ENCODE peak calls at places on chromosome 9, in four cellular contexts. K, R, F and H are unnamed samples.

GRCh38 chr9:27151693-27152397 is 42.8 kb downstream of the TEK start:
- DNase-seq in K (no peak), F (peak), R (peak), H (no peak)

GRCh38 chr9:116953271-116953670 is 266.2 kb downstream of the TRIM32 start:
- DNase-seq in R (no peak), F (no peak), K (no peak), H (no peak)

GRCh38 chr9:133119461-133120342 is 1.3 kb downstream of the RALGDS start:
- DNase-seq in K (no peak), F (peak), R (no peak), H (no peak)

GRCh38 chr9:36154213-36154952 is 14.8 kb upstream of the CCIN start:
- DNase-seq in R (peak), K (no peak), F (peak), H (no peak)

GRCh38 chr9:34546834-34547827 is 24.3 kb upstream of the ENHO start:
- DNase-seq in K (peak), F (peak), R (peak), H (peak)

GRCh38 chr9:91948061-91948422 is 2.0 kb downstream of the ROR2 start:
- DNase-seq in F (peak), K (no peak), R (peak), H (no peak)

GRCh38 chr9:114387678-114388431 is at the start of gene AKNA:
- DNase-seq in R (peak), K (peak), F (peak), H (no peak)

GRCh38 chr9:89668216-89668867 is 63.5 kb downstream of the GADD45G start:
- DNase-seq in K (no peak), R (no peak), F (no peak), H (no peak)

GRCh38 chr9:79013715-79014610 is 557.8 kb upstream of the TLE4 start:
- DNase-seq in F (peak), R (no peak), K (no peak), H (no peak)

GRCh38 chr9:34971146-34971811 is 13.2 kb downstream of the PHF24 start:
- DNase-seq in R (no peak), F (no peak), K (no peak), H (no peak)

GRCh38 chr9:129006328-129007034 is 21.6 kb downstream of the SH3GLB2 start:
- DNase-seq in K (peak), R (peak), F (peak), H (peak)

GRCh38 chr9:137354845-137355420 is 52.9 kb upstream of the NRARP start:
- DNase-seq in K (no peak), R (no peak), F (no peak), H (no peak)

GRCh38 chr9:136304981-136305380 is 1.1 kb upstream of the CCDC187 start:
- DNase-seq in K (no peak), R (no peak), F (no peak), H (no peak)

GRCh38 chr9:73158723-73159122 is 7.1 kb downstream of the ANXA1 start:
- DNase-seq in R (no peak), K (no peak), F (no peak), H (no peak)

GRCh38 chr9:136900988-136901515 is 14.7 kb downstream of the TRAF2 start:
- DNase-seq in F (no peak), R (no peak), K (no peak), H (no peak)

GRCh38 chr9:15512889-15513288 is 2.1 kb upstream of the PSIP1 start:
- DNase-seq in F (no peak), R (no peak), K (peak), H (no peak)

GRCh38 chr9:84592918-84593317 is 76.6 kb upstream of the NTRK2 start:
- DNase-seq in K (no peak), R (no peak), F (no peak), H (no peak)

GRCh38 chr9:13586726-13587392 is 307.4 kb upstream of the MPDZ start:
- DNase-seq in F (no peak), K (no peak), R (no peak), H (no peak)

GRCh38 chr9:132794730-132795380 is 83.2 kb downstream of the AK8 start:
- DNase-seq in R (no peak), K (no peak), F (no peak), H (no peak)

GRCh38 chr9:652896-653295 is 188.6 kb upstream of the DMRT1 start:
- DNase-seq in K (no peak), F (no peak), R (peak), H (no peak)

GRCh38 chr9:107422189-107422802 is 67.3 kb downstream of the KLF4 start:
- DNase-seq in K (peak), F (peak), R (peak), H (peak)

GRCh38 chr9:106420511-106420944 is 442.4 kb upstream of the ZNF462 start:
- DNase-seq in K (no peak), F (no peak), R (peak), H (no peak)

GRCh38 chr9:25724424-25724823 is 46.2 kb upstream of the TUSC1 start:
- DNase-seq in K (no peak), R (peak), F (peak), H (no peak)

GRCh38 chr9:129102791-129103594 is 7.6 kb downstream of the CRAT start:
- DNase-seq in F (peak), K (peak), R (peak), H (peak)

GRCh38 chr9:17613723-17614122 is 34.9 kb downstream of the SH3GL2 start:
- DNase-seq in K (no peak), R (peak), F (peak), H (no peak)

GRCh38 chr9:114339130-114339908 is 9.7 kb downstream of the ORM2 start:
- DNase-seq in K (peak), F (peak), R (peak), H (peak)

GRCh38 chr9:14748373-14748772 is 25.8 kb upstream of the CER1 start:
- DNase-seq in R (no peak), K (no peak), F (no peak), H (no peak)

GRCh38 chr9:110712955-110713354 is 44.4 kb downstream of the MUSK start:
- DNase-seq in F (peak), K (no peak), R (no peak), H (no peak)

GRCh38 chr9:69895659-69896058 is 75.0 kb downstream of the CFAP95 start:
- DNase-seq in R (no peak), F (no peak), K (no peak), H (no peak)

GRCh38 chr9:35905912-35906679 is at the start of gene HRCT1:
- DNase-seq in K (no peak), F (peak), R (peak), H (peak)

GRCh38 chr9:122097679-122098315 is 4.7 kb upstream of the TTLL11 start:
- DNase-seq in F (no peak), K (no peak), R (peak), H (no peak)

GRCh38 chr9:136920832-136921231 is 23.7 kb downstream of the FBXW5 start:
- DNase-seq in K (peak), R (no peak), F (no peak), H (no peak)

GRCh38 chr9:74570879-74571512 is 73.9 kb downstream of the RORB start:
- DNase-seq in F (peak), K (no peak), R (peak), H (peak)

GRCh38 chr9:129478461-129478860 is 142.4 kb downstream of the C9orf50 start:
- DNase-seq in R (no peak), K (no peak), F (no peak), H (no peak)

GRCh38 chr9:104879555-104880318 is 48.2 kb downstream of the ABCA1 start:
- DNase-seq in R (peak), F (peak), K (no peak), H (no peak)
- H3K9ac ChIP-seq in R (no peak), F (no peak), K (no peak), H (no peak)

GRCh38 chr9:76887951-76888350 is 18.0 kb downstream of the PRUNE2 start:
- DNase-seq in F (no peak), R (no peak), K (peak), H (no peak)
- H3K9ac ChIP-seq in F (no peak), R (no peak), K (no peak), H (no peak)

DNA sequence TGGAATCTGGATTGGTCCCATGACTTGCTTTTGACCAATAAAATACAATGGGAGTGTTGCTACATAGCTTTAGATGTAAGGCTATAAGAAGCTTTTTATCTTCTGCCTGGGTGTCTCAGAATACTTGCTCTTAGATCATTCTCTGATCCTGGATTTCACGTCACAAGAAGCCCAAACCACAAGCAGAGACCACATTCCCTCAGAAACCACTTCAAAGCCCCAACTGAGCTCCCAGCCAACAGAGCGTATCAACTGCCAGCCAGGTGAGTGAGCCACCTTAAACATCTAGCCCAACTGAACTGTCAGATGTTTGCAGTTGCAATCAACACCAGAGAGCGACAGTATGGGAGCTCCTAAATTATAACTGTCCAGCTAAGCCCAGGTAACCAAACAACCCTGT is 687.1 kb downstream of the TLE1 start:
- DNase-seq in R (no peak), K (no peak), F (no peak), H (peak)
- H3K9ac ChIP-seq in R (no peak), K (no peak), F (no peak), H (no peak)

GRCh38 chr9:18909140-18910018 is 123.6 kb downstream of the SAXO1 start:
- DNase-seq in R (no peak), K (no peak), F (no peak), H (no peak)
- H3K9ac ChIP-seq in R (no peak), K (no peak), F (no peak), H (no peak)

GRCh38 chr9:109456811-109457210 is 41.3 kb downstream of the PTPN3 start:
- DNase-seq in R (no peak), K (no peak), F (no peak), H (no peak)

GRCh38 chr9:109460576-109460975 is 37.5 kb downstream of the PTPN3 start:
- DNase-seq in K (no peak), R (no peak), F (no peak), H (no peak)

GRCh38 chr9:109459423-109459822 is 38.7 kb downstream of the PTPN3 start:
- DNase-seq in K (no peak), R (no peak), F (no peak), H (no peak)

GRCh38 chr9:109455861-109456260 is 42.2 kb downstream of the PTPN3 start:
- DNase-seq in F (no peak), R (no peak), K (peak), H (no peak)

DNA sequence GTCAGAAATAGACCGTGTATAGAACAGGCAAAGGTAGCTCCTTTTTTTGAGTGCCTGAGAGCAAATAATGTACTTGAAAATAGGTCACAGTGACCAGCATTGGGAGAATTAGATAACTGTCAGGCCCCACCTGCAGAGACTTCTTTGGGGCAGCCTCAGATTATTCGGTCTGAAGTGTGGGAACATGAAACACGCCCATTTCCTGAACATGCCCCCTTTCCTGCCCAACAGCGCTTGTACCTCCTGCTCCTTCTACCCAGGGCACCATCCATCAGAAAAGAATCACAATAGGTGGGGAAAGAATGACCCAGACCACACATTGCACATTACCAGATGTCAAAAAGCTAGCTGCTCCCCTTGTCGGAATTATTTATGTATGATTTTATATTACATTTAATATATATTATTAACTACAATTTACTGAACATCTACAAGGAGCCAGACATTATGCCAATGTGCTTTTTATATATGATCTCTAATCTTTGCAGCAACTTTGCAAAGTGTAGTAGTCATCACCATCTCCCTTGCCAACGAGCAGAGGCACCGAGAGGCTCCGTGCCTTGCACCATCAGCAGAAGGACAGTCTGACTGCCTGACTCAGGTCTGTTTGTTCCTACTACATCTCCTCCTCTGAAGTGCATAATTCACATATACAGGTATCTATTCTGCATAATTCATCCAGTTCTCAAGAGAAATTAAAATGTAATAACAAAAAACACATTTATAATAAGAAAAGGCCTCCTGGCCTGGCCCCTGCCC is 39.5 kb downstream of the PTPN3 start:
- DNase-seq in R (no peak), K (no peak), F (no peak), H (no peak)
- H3K9ac ChIP-seq in R (no peak), K (no peak), F (no peak), H (no peak)

GRCh38 chr9:93038918-93039317 is 19.6 kb upstream of the SUSD3 start:
- DNase-seq in R (no peak), F (no peak), K (no peak), H (no peak)
- H3K9ac ChIP-seq in R (no peak), F (no peak), K (no peak), H (no peak)

GRCh38 chr9:4970970-4971641 is 14.0 kb upstream of the JAK2 start:
- DNase-seq in F (no peak), R (no peak), K (no peak), H (no peak)
- H3K9ac ChIP-seq in F (no peak), R (no peak), K (no peak), H (no peak)